ENCODE peak calls at places on chromosome 11, in six cellular contexts. S is HCT116; W is CD8-positive, alpha-beta memory T cell; F is CD4-positive, alpha-beta memory T cell; E is astrocyte; Y is tibial nerve. H is an unnamed sample.

GRCh38 chr11:120185678-120186407 is 25.0 kb upstream of the OAF start:
- DNase-seq in S (no peak), W (no peak), F (no peak), E (no peak), Y (no peak), H (no peak)

GRCh38 chr11:124892750-124893454 is 4.8 kb downstream of the ROBO4 start:
- DNase-seq in S (no peak), W (no peak), F (no peak), E (no peak), Y (peak; percentile 32), H (no peak)

GRCh38 chr11:65452806-65453490 is 30.4 kb downstream of the NEAT1 start:
- DNase-seq in S (no peak), W (no peak), F (no peak), E (peak; percentile 72), Y (no peak), H (no peak)

GRCh38 chr11:114762437-114762836 is 84.1 kb downstream of the NXPE2 start:
- DNase-seq in S (no peak), W (no peak), F (no peak), E (peak; percentile 41), Y (peak; percentile 50), H (no peak)

GRCh38 chr11:63870351-63871197 is 31.7 kb downstream of the MARK2 start:
- DNase-seq in S (no peak), W (no peak), F (no peak), E (no peak), Y (no peak), H (no peak)

GRCh38 chr11:101914349-101914736 is 467 bp upstream of the CEP126 start:
- DNase-seq in S (no peak), W (no peak), F (no peak), E (peak; percentile 25), Y (peak; percentile 24), H (no peak)

GRCh38 chr11:46446343-46446751 is 54.8 kb upstream of the CHRM4 start:
- DNase-seq in S (no peak), W (no peak), F (no peak), E (no peak), Y (no peak), H (no peak)

GRCh38 chr11:58059011-58059358 is 28.2 kb downstream of the OR6Q1 start:
- DNase-seq in S (no peak), W (no peak), F (no peak), E (peak; percentile 96), Y (no peak), H (no peak)

GRCh38 chr11:61854206-61854875 is 26.2 kb downstream of the FADS2 start:
- DNase-seq in S (no peak), W (no peak), F (no peak), E (no peak), Y (no peak), H (no peak)

GRCh38 chr11:76786053-76787014 is 3.2 kb downstream of the TSKU start:
- DNase-seq in S (no peak), W (no peak), F (no peak), E (no peak), Y (no peak), H (no peak)

GRCh38 chr11:34528072-34528471 is 14.5 kb upstream of the ELF5 start:
- DNase-seq in S (no peak), W (no peak), F (no peak), E (no peak), Y (no peak), H (no peak)

GRCh38 chr11:61912991-61913698 is 4.2 kb downstream of the RAB3IL1 start:
- DNase-seq in S (no peak), W (no peak), F (no peak), E (no peak), Y (no peak), H (no peak)

GRCh38 chr11:134271978-134272377 is 4.2 kb upstream of the GLB1L3 start:
- DNase-seq in S (no peak), W (no peak), F (no peak), E (no peak), Y (no peak), H (no peak)

GRCh38 chr11:71326328-71326940 is 74.1 kb upstream of the SHANK2 start:
- DNase-seq in S (no peak), W (no peak), F (no peak), E (no peak), Y (no peak), H (no peak)

GRCh38 chr11:128324051-128324481 is 263.3 kb downstream of the ETS1 start:
- DNase-seq in S (no peak), W (peak; percentile 42), F (no peak), E (no peak), Y (no peak), H (peak; percentile 31)

GRCh38 chr11:61784506-61784805 is 7.9 kb downstream of the TMEM258 start:
- DNase-seq in S (no peak), W (no peak), F (no peak), E (no peak), Y (no peak), H (no peak)

GRCh38 chr11:44493929-44494328 is 71.5 kb upstream of the CD82 start:
- DNase-seq in S (no peak), W (no peak), F (no peak), E (no peak), Y (no peak), H (no peak)

GRCh38 chr11:32137263-32137662 is 46.4 kb downstream of the RCN1 start:
- DNase-seq in S (peak; percentile 34), W (no peak), F (no peak), E (peak; percentile 98), Y (no peak), H (no peak)

GRCh38 chr11:67384851-67385366 is 6.9 kb upstream of the RAD9A start:
- DNase-seq in S (no peak), W (no peak), F (no peak), E (peak; percentile 34), Y (no peak), H (no peak)

GRCh38 chr11:123576082-123576481 is 78.3 kb downstream of the SCN3B start:
- DNase-seq in S (no peak), W (no peak), F (no peak), E (no peak), Y (no peak), H (no peak)

GRCh38 chr11:67085617-67086016 is 29.0 kb downstream of the RHOD start:
- DNase-seq in S (no peak), W (no peak), F (no peak), E (no peak), Y (no peak), H (no peak)

GRCh38 chr11:27277843-27278242 is 85.2 kb downstream of the CCDC34 start:
- DNase-seq in S (no peak), W (no peak), F (no peak), E (no peak), Y (no peak), H (no peak)

GRCh38 chr11:27485930-27486773 is 13.6 kb upstream of the LGR4 start:
- DNase-seq in S (peak; percentile 37), W (peak; percentile 7), F (peak; percentile 49), E (peak; percentile 31), Y (peak; percentile 83), H (peak; percentile 22)

GRCh38 chr11:106224172-106224571 is 146.7 kb downstream of the AASDHPPT start:
- DNase-seq in S (no peak), W (no peak), F (no peak), E (no peak), Y (no peak), H (no peak)

GRCh38 chr11:106218096-106218495 is 140.6 kb downstream of the AASDHPPT start:
- DNase-seq in S (no peak), W (no peak), F (no peak), E (no peak), Y (no peak), H (no peak)

GRCh38 chr11:106217456-106217855 is 140.0 kb downstream of the AASDHPPT start:
- DNase-seq in S (no peak), W (no peak), F (no peak), E (no peak), Y (no peak), H (no peak)

DNA sequence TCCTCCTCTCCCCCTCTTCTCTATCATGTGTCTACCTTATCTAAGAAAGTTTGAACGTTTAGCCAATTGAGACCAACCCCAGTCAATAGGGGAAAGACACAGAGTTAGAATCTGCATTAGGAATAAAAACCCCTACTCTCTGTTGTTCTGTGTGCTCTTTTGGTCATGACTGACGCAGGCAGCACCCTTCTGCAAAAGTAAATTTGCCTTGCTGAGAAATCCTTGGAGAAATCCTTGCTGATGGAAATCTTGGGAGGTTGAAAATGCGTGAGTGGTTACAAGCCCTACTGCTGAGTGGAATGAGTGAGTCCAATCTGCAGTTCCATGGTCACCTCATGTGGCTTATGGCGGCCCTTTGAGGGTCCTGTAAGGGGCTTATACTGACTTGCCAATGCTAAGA is 145.2 kb downstream of the AASDHPPT start:
- DNase-seq in S (no peak), W (no peak), F (no peak), E (peak; percentile 22), Y (no peak), H (no peak)
- H3K9me3 ChIP-seq in S (peaks cover 4% of the 10 kb centered on the region), W (no peaks in the 10 kb centered on the region), F (no peaks in the 10 kb centered on the region), E (peaks cover 11% of the 10 kb centered on the region), Y (no peaks in the 10 kb centered on the region), H (no peaks in the 10 kb centered on the region)

GRCh38 chr11:72507050-72507449 is 72.7 kb upstream of the CLPB start:
- DNase-seq in S (no peak), W (no peak), F (no peak), E (no peak), Y (no peak), H (no peak)

GRCh38 chr11:72511393-72512047 is 77.2 kb upstream of the CLPB start:
- DNase-seq in S (no peak), W (no peak), F (no peak), E (peak; percentile 16), Y (no peak), H (no peak)
- H3K9me3 ChIP-seq in S (peaks cover 8% of the 10 kb centered on the region), W (peaks cover 10% of the 10 kb centered on the region), F (no peaks in the 10 kb centered on the region), E (peaks cover 15% of the 10 kb centered on the region), Y (no peaks in the 10 kb centered on the region), H (peaks cover 3% of the 10 kb centered on the region)

GRCh38 chr11:2630679-2631078 is 69.1 kb downstream of the KCNQ1OT1 start:
- DNase-seq in S (no peak), W (no peak), F (no peak), E (no peak), Y (no peak), H (no peak)
- H3K9me3 ChIP-seq in S (peaks cover 5% of the 10 kb centered on the region), W (peaks cover 12% of the 10 kb centered on the region), F (no peaks in the 10 kb centered on the region), E (peaks cover 6% of the 10 kb centered on the region), Y (no peaks in the 10 kb centered on the region), H (peaks cover 13% of the 10 kb centered on the region)

GRCh38 chr11:74871037-74871436 is 77.9 kb downstream of the XRRA1 start:
- DNase-seq in S (no peak), W (no peak), F (no peak), E (peak; percentile 3), Y (no peak), H (no peak)

GRCh38 chr11:74860743-74861142 is 88.1 kb downstream of the XRRA1 start:
- DNase-seq in S (no peak), W (no peak), F (no peak), E (no peak), Y (no peak), H (no peak)

GRCh38 chr11:74863410-74863809 is 85.5 kb downstream of the XRRA1 start:
- DNase-seq in S (no peak), W (no peak), F (no peak), E (no peak), Y (no peak), H (no peak)

GRCh38 chr11:74870485-74870884 is 78.4 kb downstream of the XRRA1 start:
- DNase-seq in S (peak; percentile 10), W (no peak), F (no peak), E (peak; percentile 16), Y (no peak), H (no peak)

DNA sequence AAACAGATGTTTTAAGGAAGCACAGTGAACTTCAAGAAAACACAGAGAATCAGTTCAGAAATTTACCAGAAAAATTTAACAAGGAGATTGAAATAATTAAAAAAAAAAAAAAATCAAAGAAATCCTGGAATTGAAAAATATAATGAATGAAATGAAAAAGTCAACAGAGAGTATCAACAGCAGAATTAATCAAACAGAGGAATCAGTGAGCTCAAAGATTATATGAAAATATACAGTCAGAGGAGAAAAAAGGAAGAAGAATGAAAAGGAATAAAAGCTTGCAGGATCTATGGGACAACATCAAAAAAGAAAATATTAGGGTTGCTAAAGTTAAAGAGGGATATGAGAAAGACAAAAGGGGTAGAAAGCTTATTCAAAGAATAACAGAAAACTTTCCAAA is 82.3 kb downstream of the XRRA1 start:
- DNase-seq in S (no peak), W (no peak), F (no peak), E (no peak), Y (no peak), H (no peak)
- H3K9me3 ChIP-seq in S (peaks cover 42% of the 10 kb centered on the region), W (peaks cover 35% of the 10 kb centered on the region), F (no peaks in the 10 kb centered on the region), E (peaks cover 14% of the 10 kb centered on the region), Y (no peaks in the 10 kb centered on the region), H (peaks cover 22% of the 10 kb centered on the region)

H was measured in T-helper 17 cell.